ENCODE peak calls at places on chromosome 15, in nine cellular contexts. D is lung; A is heart left ventricle; P is brain microvascular endothelial cell; V is hepatocyte; O is effector memory CD4-positive, alpha-beta T cell; W is bronchial epithelial cell; N is tibial nerve; U is stomach. C is an unnamed sample.
A peak's percentile ranks its signal among the peaks of the same experiment; 100 is the strongest.

GRCh38 chr15:97858278-97858677 is 102.2 kb upstream of the ARRDC4 start:
- DNase-seq in D (no peak), A (no peak), P (no peak), V (no peak), O (no peak), W (no peak), N (no peak), U (no peak), C (no peak)

GRCh38 chr15:66698318-66698961 is 3.6 kb upstream of the SMAD6 start:
- DNase-seq in D (peak; percentile 67), A (peak; percentile 80), P (peak; percentile 62), V (peak; percentile 91), O (no peak), W (peak; percentile 52), N (no peak), U (peak; percentile 77), C (no peak)

GRCh38 chr15:93072440-93073394 is 16.3 kb downstream of the RGMA start:
- DNase-seq in D (peak; percentile 77), A (peak; percentile 85), P (peak; percentile 25), V (peak; percentile 90), O (no peak), W (peak; percentile 21), N (peak; percentile 78), U (peak; percentile 69), C (no peak)

GRCh38 chr15:42728975-42729374 is 8.0 kb downstream of the CDAN1 start:
- DNase-seq in D (no peak), A (no peak), P (no peak), V (no peak), O (no peak), W (no peak), N (no peak), U (no peak), C (no peak)

GRCh38 chr15:98785796-98786581 is 137.7 kb downstream of the IGF1R start:
- DNase-seq in D (no peak), A (peak; percentile 55), P (no peak), V (peak; percentile 59), O (no peak), W (no peak), N (no peak), U (peak; percentile 63), C (no peak)

GRCh38 chr15:58988011-58988785 is 735 bp downstream of the RNF111 start:
- DNase-seq in D (peak; percentile 75), A (peak; percentile 81), P (peak; percentile 12), V (peak; percentile 85), O (peak; percentile 31), W (peak; percentile 37), N (peak; percentile 72), U (peak; percentile 75), C (peak; percentile 55)

GRCh38 chr15:63530235-63530634 is 25.8 kb downstream of the USP3 start:
- DNase-seq in D (no peak), A (no peak), P (no peak), V (no peak), O (no peak), W (no peak), N (no peak), U (no peak), C (no peak)

GRCh38 chr15:59702351-59702750 is 13.2 kb upstream of the BNIP2 start:
- DNase-seq in D (no peak), A (no peak), P (no peak), V (no peak), O (no peak), W (peak; percentile 37), N (no peak), U (no peak), C (no peak)

GRCh38 chr15:43095243-43095642 is 10.6 kb downstream of the UBR1 start:
- DNase-seq in D (no peak), A (no peak), P (peak; percentile 57), V (peak; percentile 20), O (no peak), W (peak; percentile 28), N (no peak), U (no peak), C (no peak)

GRCh38 chr15:62709261-62709660 is 333.3 kb upstream of the TPM1 start:
- DNase-seq in D (no peak), A (no peak), P (no peak), V (no peak), O (no peak), W (no peak), N (no peak), U (no peak), C (no peak)

GRCh38 chr15:22811640-22812039 is 25.2 kb downstream of the NIPA1 start:
- DNase-seq in D (no peak), A (no peak), P (no peak), V (peak; percentile 18), O (no peak), W (no peak), N (peak; percentile 6), U (peak; percentile 66), C (no peak)

GRCh38 chr15:67721996-67722395 is 103.3 kb upstream of the SKOR1 start:
- DNase-seq in D (no peak), A (no peak), P (no peak), V (no peak), O (no peak), W (no peak), N (no peak), U (no peak), C (no peak)

GRCh38 chr15:85974348-85974705 is 105.3 kb upstream of the AGBL1 start:
- DNase-seq in D (no peak), A (no peak), P (no peak), V (peak; percentile 51), O (no peak), W (peak; percentile 63), N (no peak), U (no peak), C (no peak)

DNA sequence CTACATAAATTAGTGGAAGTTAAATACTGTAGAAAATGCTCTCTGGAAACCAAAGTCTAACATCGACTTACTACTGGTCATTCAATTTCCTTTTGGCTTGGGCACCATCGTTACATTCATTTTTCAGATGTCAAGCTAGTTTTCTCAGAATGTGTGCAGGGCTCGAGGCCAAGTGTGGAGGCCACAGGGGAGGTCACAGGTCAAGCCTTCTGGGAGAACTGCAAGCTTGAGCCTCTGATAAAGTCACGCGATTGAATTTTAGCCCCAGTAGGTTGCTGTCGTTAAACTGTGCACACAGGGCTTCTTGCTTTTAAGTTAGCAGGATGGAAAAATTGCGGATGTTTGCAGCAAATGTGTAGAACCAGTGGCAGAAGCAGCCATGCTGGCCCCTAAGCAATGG is 182.2 kb downstream of the APBA2 start:
- DNase-seq in D (no peak), A (no peak), P (no peak), V (no peak), O (no peak), W (no peak), N (no peak), U (no peak), C (no peak)
- H3K27me3 ChIP-seq in D (no peaks in the 10 kb centered on the region), A (no peaks in the 10 kb centered on the region), P (no peaks in the 10 kb centered on the region), V (no peaks in the 10 kb centered on the region), O (no peaks in the 10 kb centered on the region), W (no peaks in the 10 kb centered on the region), N (no peaks in the 10 kb centered on the region), U (peaks cover 12% of the 10 kb centered on the region), C (no peaks in the 10 kb centered on the region)

GRCh38 chr15:57496946-57497944 is 94.5 kb upstream of the MYZAP start:
- DNase-seq in D (peak; percentile 51), A (peak; percentile 54), P (no peak), V (peak; percentile 68), O (no peak), W (no peak), N (no peak), U (peak; percentile 76), C (no peak)

GRCh38 chr15:57495554-57496235 is 96.0 kb upstream of the MYZAP start:
- DNase-seq in D (no peak), A (no peak), P (no peak), V (peak; percentile 15), O (no peak), W (no peak), N (no peak), U (no peak), C (no peak)

GRCh38 chr15:57494575-57494974 is 97.1 kb upstream of the MYZAP start:
- DNase-seq in D (no peak), A (no peak), P (no peak), V (no peak), O (no peak), W (no peak), N (no peak), U (no peak), C (no peak)

GRCh38 chr15:57495037-57495436 is 96.7 kb upstream of the MYZAP start:
- DNase-seq in D (no peak), A (no peak), P (no peak), V (no peak), O (no peak), W (no peak), N (no peak), U (no peak), C (no peak)

GRCh38 chr15:57496594-57496945 is 95.1 kb upstream of the MYZAP start:
- DNase-seq in D (no peak), A (no peak), P (no peak), V (no peak), O (no peak), W (no peak), N (no peak), U (no peak), C (no peak)
- H3K4me3 ChIP-seq in D (no peak overlapping the region), A (no peak overlapping the region), P (no peak overlapping the region), V (no peak overlapping the region), O (no peak overlapping the region), W (no peak overlapping the region), N (no peak overlapping the region), U (no peak overlapping the region), C (no peak overlapping the region)

DNA sequence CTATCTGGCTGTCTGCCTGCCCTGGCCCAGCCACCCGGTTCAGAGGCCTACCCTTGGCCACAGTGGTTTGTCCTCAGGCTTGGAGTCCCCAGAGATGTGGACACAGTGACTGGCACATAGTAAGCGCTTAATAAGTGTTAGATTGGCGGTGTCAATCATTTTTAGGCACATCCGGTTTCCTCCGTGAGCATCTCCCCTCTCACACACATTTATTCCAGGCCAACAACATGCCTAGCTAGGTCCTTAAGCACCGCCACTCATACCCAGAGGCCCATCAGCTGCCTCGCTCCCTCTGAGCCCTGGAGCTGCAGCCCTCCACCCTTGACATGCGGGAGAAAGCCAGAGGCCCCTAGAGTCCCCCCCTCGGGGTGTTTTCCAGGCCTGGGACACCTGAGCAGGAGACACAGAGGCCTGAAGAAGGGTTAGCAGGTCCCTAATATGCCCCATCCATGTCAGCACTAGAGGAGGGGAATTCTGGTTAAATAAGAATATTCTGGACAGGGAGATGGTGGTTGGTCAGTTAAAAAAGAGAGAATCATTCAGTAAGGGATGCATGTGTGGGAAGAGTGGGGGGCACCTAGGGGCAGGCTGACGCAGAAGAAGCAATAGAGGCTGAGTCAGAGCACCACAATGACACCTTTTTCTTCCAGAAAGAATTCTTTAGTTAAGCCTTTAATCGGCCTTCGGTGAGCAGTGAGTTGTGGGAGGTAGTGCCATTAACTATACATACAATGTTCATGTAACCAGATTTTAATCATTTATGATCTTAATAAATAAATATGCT is 22.3 kb downstream of the NR2F2 start:
- DNase-seq in D (no peak), A (no peak), P (peak; percentile 69), V (no peak), O (no peak), W (no peak), N (no peak), U (no peak), C (no peak)
- H3K27me3 ChIP-seq in D (no peaks in the 10 kb centered on the region), A (peaks cover 82% of the 10 kb centered on the region), P (no peaks in the 10 kb centered on the region), V (peaks cover 85% of the 10 kb centered on the region), O (peaks cover 63% of the 10 kb centered on the region), W (no peaks in the 10 kb centered on the region), N (no peaks in the 10 kb centered on the region), U (peaks cover 55% of the 10 kb centered on the region), C (peaks cover 69% of the 10 kb centered on the region)

DNA sequence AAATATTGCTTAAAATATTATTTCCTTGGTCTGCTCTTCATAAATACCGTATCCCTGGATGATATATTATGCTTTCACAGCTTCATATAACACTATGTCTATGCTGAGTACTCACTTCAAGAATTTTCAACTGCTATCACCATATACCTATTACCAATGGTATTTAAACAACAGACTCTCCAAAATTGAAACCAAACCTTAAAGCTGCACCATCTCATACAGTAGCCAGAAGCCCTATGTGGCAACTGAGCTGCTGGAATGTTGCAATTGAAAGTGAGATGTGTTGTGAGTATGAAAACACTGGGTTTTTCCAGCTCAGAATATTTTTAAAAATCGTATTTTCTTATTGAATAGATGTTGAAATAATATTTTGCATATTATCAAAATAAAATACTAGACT is 130.1 kb upstream of the GOLGA6L6 start:
- DNase-seq in D (no peak), A (no peak), P (no peak), V (no peak), O (no peak), W (no peak), N (no peak), U (no peak), C (no peak)
- H3K4me3 ChIP-seq in D (no peak overlapping the region), A (no peak overlapping the region), P (no peak overlapping the region), V (no peak overlapping the region), O (no peak overlapping the region), W (no peak overlapping the region), N (no peak overlapping the region), U (no peak overlapping the region), C (no peak overlapping the region)

C was measured in CD8-positive, alpha-beta memory T cell.